ENCODE peak calls at places on chromosomes 2 and 18, in eight cellular contexts. U, J, A, B, P, O, Y and Z are unnamed samples.

GRCh38 chr2:235300368-235301201 is 193.3 kb upstream of the AGAP1 start:
- DNase-seq in U (no peak), J (peak), A (peak), B (peak), P (peak), O (no peak), Y (no peak), Z (no peak)

GRCh38 chr2:237864940-237865622 is 5.7 kb downstream of the RAMP1 start:
- DNase-seq in U (no peak), J (no peak), A (no peak), B (no peak), P (no peak), O (no peak), Y (no peak), Z (no peak)

GRCh38 chr2:147224070-147224469 is 620.8 kb upstream of the ACVR2A start:
- DNase-seq in U (no peak), J (no peak), A (no peak), B (no peak), P (peak), O (no peak), Y (no peak), Z (no peak)

GRCh38 chr18:70420151-70420898 is 131.5 kb downstream of the SOCS6 start:
- DNase-seq in U (no peak), J (peak), A (peak), B (peak), P (peak), O (no peak), Y (no peak), Z (no peak)

GRCh38 chr2:1750935-1751767 is 6.8 kb upstream of the PXDN start:
- DNase-seq in U (no peak), J (peak), A (peak), B (peak), P (peak), O (peak), Y (peak), Z (peak)

GRCh38 chr2:74238879-74239278 is 40.5 kb downstream of the MTHFD2 start:
- DNase-seq in U (no peak), J (peak), A (peak), B (no peak), P (peak), O (no peak), Y (no peak), Z (no peak)

GRCh38 chr2:218031261-218031660 is 28.5 kb upstream of the TNS1 start:
- DNase-seq in U (no peak), J (no peak), A (no peak), B (no peak), P (no peak), O (no peak), Y (no peak), Z (no peak)

GRCh38 chr2:190214434-190215194 is 105.0 kb downstream of the HIBCH start:
- DNase-seq in U (no peak), J (peak), A (no peak), B (no peak), P (peak), O (no peak), Y (no peak), Z (no peak)

GRCh38 chr2:69238449-69239031 is 148.5 kb downstream of the GFPT1 start:
- DNase-seq in U (no peak), J (no peak), A (no peak), B (peak), P (peak), O (no peak), Y (no peak), Z (no peak)

GRCh38 chr18:59990121-59990818 is 90.5 kb downstream of the PMAIP1 start:
- DNase-seq in U (no peak), J (no peak), A (no peak), B (no peak), P (no peak), O (no peak), Y (no peak), Z (no peak)

GRCh38 chr2:39593439-39594393 is 72.0 kb upstream of the TMEM178A start:
- DNase-seq in U (no peak), J (peak), A (peak), B (peak), P (peak), O (no peak), Y (no peak), Z (peak)

GRCh38 chr2:215565897-215566296 is 130.0 kb upstream of the FN1 start:
- DNase-seq in U (no peak), J (no peak), A (peak), B (no peak), P (no peak), O (no peak), Y (no peak), Z (no peak)

GRCh38 chr2:119697290-119698013 is 18.5 kb downstream of the TMEM177 start:
- DNase-seq in U (peak), J (no peak), A (no peak), B (no peak), P (no peak), O (no peak), Y (no peak), Z (no peak)

GRCh38 chr2:102704531-102704930 is 57.3 kb upstream of the TMEM182 start:
- DNase-seq in U (no peak), J (no peak), A (no peak), B (no peak), P (no peak), O (no peak), Y (no peak), Z (no peak)

GRCh38 chr2:224973112-224974016 is 68.9 kb downstream of the DOCK10 start:
- DNase-seq in U (no peak), J (no peak), A (no peak), B (no peak), P (no peak), O (peak), Y (peak), Z (no peak)

GRCh38 chr2:198309673-198310280 is 505.4 kb downstream of the PLCL1 start:
- DNase-seq in U (no peak), J (peak), A (peak), B (no peak), P (peak), O (peak), Y (peak), Z (peak)

GRCh38 chr2:9416267-9416961 is 6.9 kb downstream of the ITGB1BP1 start:
- DNase-seq in U (no peak), J (no peak), A (no peak), B (no peak), P (no peak), O (no peak), Y (no peak), Z (no peak)

GRCh38 chr2:121058852-121059558 is 226.0 kb downstream of the TFCP2L1 start:
- DNase-seq in U (no peak), J (no peak), A (no peak), B (no peak), P (no peak), O (no peak), Y (no peak), Z (no peak)

GRCh38 chr2:51409920-51410319 is 378.0 kb upstream of the NRXN1 start:
- DNase-seq in U (no peak), J (no peak), A (no peak), B (no peak), P (no peak), O (no peak), Y (no peak), Z (no peak)

GRCh38 chr2:45654250-45654649 is 2.8 kb downstream of the PRKCE start:
- DNase-seq in U (no peak), J (no peak), A (no peak), B (no peak), P (no peak), O (no peak), Y (no peak), Z (no peak)

GRCh38 chr2:102736174-102736606 is 25.6 kb upstream of the TMEM182 start:
- DNase-seq in U (no peak), J (no peak), A (peak), B (no peak), P (peak), O (no peak), Y (peak), Z (peak)

GRCh38 chr2:28101123-28101522 is 210.6 kb downstream of the BABAM2 start:
- DNase-seq in U (no peak), J (no peak), A (no peak), B (no peak), P (no peak), O (no peak), Y (no peak), Z (no peak)

GRCh38 chr18:31099490-31100230 is 2.6 kb downstream of the DSC2 start:
- DNase-seq in U (no peak), J (no peak), A (no peak), B (no peak), P (no peak), O (no peak), Y (peak), Z (no peak)

GRCh38 chr18:59865241-59865986 is 34.4 kb upstream of the PMAIP1 start:
- DNase-seq in U (no peak), J (no peak), A (no peak), B (no peak), P (no peak), O (no peak), Y (no peak), Z (no peak)

GRCh38 chr2:61018319-61018750 is 280 bp upstream of the PUS10 start:
- DNase-seq in U (no peak), J (no peak), A (no peak), B (no peak), P (peak), O (no peak), Y (no peak), Z (no peak)

GRCh38 chr2:109129356-109129920 is 433 bp downstream of the SH3RF3 start:
- DNase-seq in U (no peak), J (no peak), A (no peak), B (no peak), P (peak), O (no peak), Y (peak), Z (peak)

GRCh38 chr18:25147878-25148488 is 204.0 kb downstream of the ZNF521 start:
- DNase-seq in U (no peak), J (no peak), A (no peak), B (no peak), P (no peak), O (no peak), Y (no peak), Z (no peak)

GRCh38 chr2:56314809-56315208 is 131.0 kb downstream of the CCDC85A start:
- DNase-seq in U (no peak), J (no peak), A (no peak), B (no peak), P (peak), O (no peak), Y (no peak), Z (no peak)

GRCh38 chr2:70870790-70871189 is 35.2 kb upstream of the CD207 start:
- DNase-seq in U (no peak), J (no peak), A (no peak), B (no peak), P (no peak), O (no peak), Y (no peak), Z (no peak)

GRCh38 chr2:10359246-10359645 is 56.5 kb downstream of the HPCAL1 start:
- DNase-seq in U (no peak), J (no peak), A (no peak), B (no peak), P (no peak), O (no peak), Y (no peak), Z (no peak)

GRCh38 chr2:85435220-85435958 is 16.9 kb downstream of the SH2D6 start:
- DNase-seq in U (no peak), J (no peak), A (no peak), B (no peak), P (no peak), O (no peak), Y (no peak), Z (no peak)

GRCh38 chr2:67384115-67384823 is 12.9 kb upstream of the ETAA1 start:
- DNase-seq in U (no peak), J (no peak), A (no peak), B (no peak), P (no peak), O (no peak), Y (no peak), Z (no peak)

GRCh38 chr2:32355976-32356734 is 668 bp upstream of the BIRC6 start:
- DNase-seq in U (no peak), J (no peak), A (no peak), B (no peak), P (no peak), O (no peak), Y (no peak), Z (no peak)

GRCh38 chr18:415627-416612 is 84.6 kb downstream of the COLEC12 start:
- DNase-seq in U (no peak), J (no peak), A (peak), B (no peak), P (peak), O (no peak), Y (no peak), Z (no peak)

DNA sequence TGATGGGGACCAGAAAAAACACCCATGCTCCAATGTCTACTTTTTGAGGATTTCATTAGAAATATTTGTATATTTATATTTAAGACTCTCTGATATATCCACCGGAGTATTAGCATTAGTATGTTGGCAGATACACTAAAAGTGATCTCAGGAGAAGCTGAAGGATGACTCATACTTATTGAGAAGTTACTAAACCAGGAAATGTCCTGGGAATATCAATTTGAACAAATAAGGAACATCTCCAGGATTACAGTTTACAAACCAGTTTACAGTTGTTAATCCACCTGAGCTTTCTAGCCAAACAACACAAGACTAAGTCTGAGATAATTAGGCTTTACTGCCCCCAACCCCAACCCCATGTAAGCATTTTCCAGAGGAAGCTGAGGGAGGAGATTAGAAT is 16.1 kb upstream of the DPP4 start:
- DNase-seq in U (no peak), J (no peak), A (no peak), B (no peak), P (peak), O (no peak), Y (no peak), Z (no peak)
- H3K4me3 ChIP-seq in U (no peak), J (no peak), A (no peak), B (no peak), P (no peak), O (no peak), Y (no peak), Z (no peak)

GRCh38 chr18:48947583-48947982 is 3.2 kb downstream of the SMAD7 start:
- DNase-seq in U (no peak), J (no peak), A (no peak), B (no peak), P (no peak), O (no peak), Y (no peak), Z (no peak)

GRCh38 chr18:48944634-48945033 is 6.1 kb downstream of the SMAD7 start:
- DNase-seq in U (no peak), J (no peak), A (no peak), B (no peak), P (no peak), O (no peak), Y (no peak), Z (no peak)

GRCh38 chr18:48947102-48947501 is 3.7 kb downstream of the SMAD7 start:
- DNase-seq in U (no peak), J (no peak), A (no peak), B (no peak), P (no peak), O (no peak), Y (no peak), Z (no peak)

GRCh38 chr18:48945953-48946217 is 4.9 kb downstream of the SMAD7 start:
- DNase-seq in U (no peak), J (no peak), A (no peak), B (no peak), P (no peak), O (no peak), Y (no peak), Z (no peak)

DNA sequence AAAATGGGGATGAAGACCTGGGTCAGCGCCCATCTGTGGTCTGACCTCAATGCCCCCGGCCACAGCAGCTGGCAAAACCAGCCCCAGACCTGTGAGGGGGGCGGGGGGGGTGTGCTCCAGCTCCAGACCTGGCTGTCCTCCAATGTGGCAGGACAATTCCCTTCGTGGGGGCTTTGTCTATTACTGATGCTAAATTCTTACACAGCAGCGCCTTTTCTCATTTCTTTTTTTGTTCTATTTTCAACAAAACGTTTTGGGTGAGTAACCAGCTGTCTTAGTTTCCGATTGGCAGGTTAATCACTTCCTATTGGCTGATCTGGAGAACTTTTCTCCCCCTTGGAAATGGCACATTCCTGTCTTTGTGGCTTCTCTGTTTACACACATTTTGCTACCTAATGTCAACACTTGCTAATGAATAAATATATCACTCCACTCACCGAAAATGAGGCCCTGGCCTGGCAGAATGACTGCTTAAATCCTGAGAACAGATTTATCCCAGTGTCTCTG is 4.4 kb downstream of the SMAD7 start:
- DNase-seq in U (no peak), J (no peak), A (no peak), B (no peak), P (peak), O (no peak), Y (no peak), Z (no peak)
- H3K4me3 ChIP-seq in U (peak), J (peak), A (peak), B (peak), P (no peak), O (no peak), Y (peak), Z (no peak)

GRCh38 chr2:222423632-222424280 is 587 bp upstream of the SGPP2 start:
- DNase-seq in U (peak), J (no peak), A (no peak), B (no peak), P (no peak), O (no peak), Y (no peak), Z (no peak)

GRCh38 chr2:222423186-222423585 is 1.2 kb upstream of the SGPP2 start:
- DNase-seq in U (no peak), J (no peak), A (no peak), B (no peak), P (no peak), O (no peak), Y (no peak), Z (no peak)

GRCh38 chr2:222426836-222427130 is 2.4 kb downstream of the SGPP2 start:
- DNase-seq in U (no peak), J (no peak), A (no peak), B (no peak), P (no peak), O (no peak), Y (no peak), Z (no peak)

GRCh38 chr2:222424281-222424728 is at the start of gene SGPP2:
- DNase-seq in U (no peak), J (no peak), A (no peak), B (no peak), P (no peak), O (no peak), Y (peak), Z (no peak)

GRCh38 chr2:222424729-222425671 is 657 bp downstream of the SGPP2 start:
- DNase-seq in U (no peak), J (no peak), A (no peak), B (no peak), P (no peak), O (no peak), Y (peak), Z (no peak)
- H3K4me3 ChIP-seq in U (peak), J (no peak), A (no peak), B (no peak), P (no peak), O (no peak), Y (peak), Z (peak)

GRCh38 chr18:55794288-55795052 is 206.5 kb upstream of the TCF4 start:
- DNase-seq in U (no peak), J (no peak), A (no peak), B (no peak), P (peak), O (no peak), Y (no peak), Z (no peak)
- H3K4me3 ChIP-seq in U (no peak), J (no peak), A (no peak), B (no peak), P (no peak), O (no peak), Y (no peak), Z (no peak)

GRCh38 chr2:169108098-169108884 is 38.9 kb downstream of the DHRS9 start:
- DNase-seq in U (no peak), J (peak), A (no peak), B (no peak), P (no peak), O (no peak), Y (no peak), Z (no peak)
- H3K4me3 ChIP-seq in U (no peak), J (no peak), A (no peak), B (no peak), P (no peak), O (no peak), Y (no peak), Z (no peak)

DNA sequence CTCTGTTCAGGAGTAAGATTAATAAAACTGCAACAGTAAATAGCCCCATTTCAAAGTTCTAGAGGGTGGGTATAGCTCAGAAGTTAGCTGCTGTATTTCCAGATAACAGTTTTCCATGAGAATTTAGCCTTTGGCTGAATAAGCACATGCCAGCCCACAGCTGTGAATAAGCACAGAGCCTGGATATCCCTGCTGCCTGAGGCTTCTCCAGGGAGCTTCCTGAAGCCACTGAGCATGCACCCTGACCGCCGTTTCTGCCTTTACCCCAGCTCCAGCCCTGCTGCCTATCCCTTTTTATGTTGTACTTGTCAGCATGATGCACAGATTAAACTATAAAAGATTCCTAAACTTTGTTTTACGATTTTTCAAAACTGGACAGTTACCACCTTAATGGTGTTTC is 85.3 kb downstream of the FEZ2 start:
- DNase-seq in U (no peak), J (no peak), A (no peak), B (no peak), P (no peak), O (no peak), Y (no peak), Z (no peak)
- H3K4me3 ChIP-seq in U (no peak), J (no peak), A (no peak), B (no peak), P (no peak), O (no peak), Y (no peak), Z (no peak)

DNA sequence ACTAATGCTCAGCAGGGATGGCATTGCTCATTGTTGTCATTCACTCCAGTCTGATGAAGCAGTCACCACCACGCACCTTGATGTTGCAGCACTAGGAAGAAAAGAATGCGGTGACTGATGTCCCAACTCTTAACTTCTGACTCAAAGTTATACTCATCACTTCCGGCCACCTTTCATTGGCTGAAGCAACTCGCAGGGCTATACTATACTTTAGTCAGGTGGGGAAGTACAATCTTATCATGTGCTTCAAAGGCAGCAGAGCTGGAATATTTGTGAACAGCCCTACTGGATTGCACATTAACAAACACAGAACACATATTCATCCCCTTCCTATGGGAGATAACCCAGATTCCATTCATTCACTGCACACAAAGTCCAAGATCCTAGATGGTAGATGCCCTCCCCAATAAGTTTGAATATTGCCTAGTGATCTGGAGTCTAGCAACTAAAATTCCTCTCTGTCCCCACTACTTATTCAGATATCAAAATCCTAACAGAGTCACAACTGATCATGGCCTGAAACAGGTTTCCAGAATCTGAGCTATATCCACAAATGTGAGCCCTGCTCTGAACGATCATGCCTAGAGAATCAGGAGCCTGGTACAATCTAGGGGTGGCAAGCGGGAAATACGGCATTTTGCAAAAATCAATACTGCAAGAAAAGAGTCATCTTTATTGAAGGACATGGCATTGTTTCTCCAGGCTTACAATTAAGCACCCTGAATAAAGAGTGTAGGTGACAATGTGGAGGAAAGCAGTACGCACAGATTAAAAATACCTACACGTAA is 3.4 kb upstream of the SPATS2L start:
- DNase-seq in U (no peak), J (peak), A (peak), B (no peak), P (peak), O (no peak), Y (no peak), Z (no peak)
- H3K4me3 ChIP-seq in U (no peak), J (no peak), A (no peak), B (no peak), P (no peak), O (no peak), Y (no peak), Z (no peak)